ENCODE peak calls at places on chromosome 16, in five cellular contexts. O, V, U, E and F are unnamed samples.

GRCh38 chr16:22314661-22315626 is 17.7 kb downstream of the POLR3E start:
- DNase-seq in O (no peak), V (no peak), U (no peak), E (no peak), F (no peak)

GRCh38 chr16:3439637-3440036 is 3.7 kb downstream of the ZNF597 start:
- DNase-seq in O (no peak), V (no peak), U (no peak), E (no peak), F (no peak)

GRCh38 chr16:85422374-85423185 is 190.5 kb upstream of the GSE1 start:
- DNase-seq in O (peak; percentile 92), V (no peak), U (no peak), E (peak; percentile 45), F (no peak)

GRCh38 chr16:15739449-15739848 is 89.4 kb downstream of the NDE1 start:
- DNase-seq in O (no peak), V (no peak), U (no peak), E (no peak), F (no peak)

GRCh38 chr16:89697161-89697615 is 4.3 kb downstream of the SPATA2L start:
- DNase-seq in O (no peak), V (no peak), U (no peak), E (no peak), F (no peak)

GRCh38 chr16:11665071-11665491 is 3.2 kb upstream of the SNN start:
- DNase-seq in O (no peak), V (no peak), U (no peak), E (no peak), F (no peak)

GRCh38 chr16:55364811-55365210 is 40.8 kb downstream of the IRX6 start:
- DNase-seq in O (no peak), V (no peak), U (no peak), E (no peak), F (no peak)

GRCh38 chr16:85246473-85246872 is 134.2 kb upstream of the CIBAR2 start:
- DNase-seq in O (no peak), V (no peak), U (no peak), E (no peak), F (no peak)

GRCh38 chr16:23826528-23827244 is 9.1 kb upstream of the PRKCB start:
- DNase-seq in O (no peak), V (peak; percentile 79), U (no peak), E (peak; percentile 82), F (peak; percentile 92)

GRCh38 chr16:56513972-56514371 is 5.9 kb downstream of the BBS2 start:
- DNase-seq in O (peak; percentile 80), V (peak; percentile 4), U (no peak), E (peak; percentile 69), F (peak; percentile 69)
- TF ChIP-seq GABPA in O (no peak), V (no peak), U (no peak), E (no peak), F (no peak)

DNA sequence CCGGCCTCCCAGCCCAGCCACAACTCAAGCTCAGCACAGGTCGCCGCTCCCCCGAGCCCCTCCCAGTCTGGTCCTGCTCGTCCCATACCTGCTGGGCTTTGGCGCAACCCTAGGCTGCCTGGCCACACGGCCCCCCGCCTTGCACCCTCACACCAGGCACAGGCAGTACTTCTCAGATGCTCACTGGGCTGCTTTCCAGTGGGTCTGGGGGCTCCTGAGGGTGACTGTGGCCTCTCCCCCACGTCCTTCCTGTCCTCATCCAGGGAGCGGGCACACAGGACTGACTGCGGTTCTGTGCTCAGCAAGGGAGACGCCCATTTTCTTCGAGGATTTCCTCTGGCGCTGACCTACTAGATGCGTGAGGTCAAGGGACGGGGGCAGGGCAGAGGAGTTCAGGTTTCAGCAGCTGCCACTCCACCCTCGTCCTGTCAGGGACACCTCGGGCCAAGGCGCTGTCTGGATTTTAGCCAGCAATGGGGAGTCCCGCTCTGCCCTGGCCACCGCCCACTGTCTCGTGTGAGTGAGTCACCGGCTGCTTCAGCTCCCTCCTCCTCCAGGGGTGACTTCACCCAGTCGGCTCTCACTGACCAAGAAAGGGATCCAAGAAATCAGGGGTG is 115.8 kb downstream of the NPIPB11 start:
- DNase-seq in O (peak; percentile 80), V (peak; percentile 44), U (peak; percentile 49), E (peak; percentile 98), F (peak; percentile 88)
- H3K4me3 ChIP-seq in O (no peak overlapping the region), V (no peak overlapping the region), U (peak overlapping the region; percentile 30), E (peak overlapping the region; percentile 16), F (no peak overlapping the region)

GRCh38 chr16:53529529-53529928 is 26.5 kb upstream of the AKTIP start:
- DNase-seq in O (no peak), V (no peak), U (no peak), E (no peak), F (no peak)
- TF ChIP-seq POLR2AphosphoS5 in O (no peak), V (no peak), U (no peak), E (no peak), F (no peak)

GRCh38 chr16:31456988-31457360 is 2.3 kb upstream of the ARMC5 start:
- DNase-seq in O (no peak), V (no peak), U (no peak), E (no peak), F (no peak)

GRCh38 chr16:31452631-31453106 is 6.6 kb upstream of the ARMC5 start:
- DNase-seq in O (no peak), V (no peak), U (no peak), E (peak; percentile 72), F (no peak)

GRCh38 chr16:31453255-31454204 is 5.8 kb upstream of the ARMC5 start:
- DNase-seq in O (peak; percentile 75), V (no peak), U (no peak), E (peak; percentile 81), F (no peak)

GRCh38 chr16:31458073-31458834 is 1.0 kb upstream of the ARMC5 start:
- DNase-seq in O (peak; percentile 95), V (no peak), U (no peak), E (peak; percentile 75), F (peak; percentile 50)

DNA sequence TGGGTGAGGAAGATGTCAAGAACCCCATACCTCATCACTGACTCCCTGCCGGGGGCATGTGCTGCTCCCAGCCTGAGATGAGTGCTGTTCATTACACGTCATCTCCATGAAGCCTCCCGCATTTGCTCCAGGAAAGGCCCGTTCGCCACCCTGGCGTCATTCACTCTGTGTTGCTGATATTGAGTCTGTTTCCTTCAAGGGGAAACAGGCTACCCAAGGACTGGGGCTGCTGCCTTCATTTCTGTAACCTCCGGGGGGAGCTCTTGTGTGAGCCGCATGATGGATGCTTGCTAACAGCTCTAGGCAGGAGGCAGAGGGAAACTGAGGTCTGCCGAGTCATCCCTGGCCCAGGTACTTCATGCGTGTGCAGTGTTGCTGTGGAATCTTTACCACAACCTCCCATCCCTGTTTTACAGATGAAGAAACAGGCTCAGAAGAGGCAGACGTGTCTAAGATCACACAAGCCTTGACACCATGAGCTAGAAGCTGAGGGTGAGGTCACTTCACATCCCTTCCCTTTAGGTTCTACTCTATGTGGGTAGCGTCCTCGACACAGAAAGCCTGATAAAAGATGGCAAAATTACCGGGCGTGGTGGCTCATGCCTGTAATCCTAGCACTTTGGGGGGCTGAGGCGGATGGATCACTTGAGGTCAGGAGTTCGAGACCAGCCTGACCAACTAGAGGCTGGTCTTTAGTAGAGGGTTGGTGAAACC is 3.5 kb upstream of the ARMC5 start:
- DNase-seq in O (no peak), V (no peak), U (no peak), E (peak; percentile 73), F (peak; percentile 37)
- TF ChIP-seq GABPA in O (no peak), V (no peak), U (no peak), E (no peak), F (no peak)